ENCODE peak calls at places on chromosomes 16 and 17, in seven cellular contexts. V is BE2C, X is epithelial cell of proximal tubule, R is fibroblast of lung, U is mesothelial cell of epicardium, P is dorsolateral prefrontal cortex, F is RWPE1. B is an unnamed sample.

GRCh38 chr16:90083139-90083538 is 6.0 kb upstream of the PRDM7 start:
- DNase-seq in V (no peak), X (no peak), R (no peak), U (no peak), P (no peak), F (no peak), B (no peak)

GRCh38 chr17:12940699-12941098 is 77.1 kb downstream of the ELAC2 start:
- DNase-seq in V (no peak), X (no peak), R (no peak), U (no peak), P (no peak), F (no peak), B (no peak)

GRCh38 chr17:8057691-8058114 is 18.8 kb downstream of the ALOX15B start:
- DNase-seq in V (peak; percentile 40), X (no peak), R (peak; percentile 67), U (no peak), P (peak; percentile 48), F (peak; percentile 82), B (peak; percentile 79)

GRCh38 chr16:84617068-84617630 is 729 bp downstream of the COTL1 start:
- DNase-seq in V (no peak), X (no peak), R (no peak), U (no peak), P (no peak), F (peak; percentile 45), B (peak; percentile 58)

GRCh38 chr17:42675984-42676423 is 790 bp downstream of the PLEKHH3 start:
- DNase-seq in V (peak; percentile 45), X (no peak), R (peak; percentile 66), U (peak; percentile 77), P (no peak), F (no peak), B (no peak)

GRCh38 chr17:34259151-34259550 is 4.1 kb downstream of the CCL2 start:
- DNase-seq in V (no peak), X (no peak), R (peak; percentile 89), U (no peak), P (no peak), F (no peak), B (no peak)

GRCh38 chr17:76532072-76532651 is 5.3 kb downstream of the CYGB start:
- DNase-seq in V (peak; percentile 5), X (no peak), R (peak; percentile 56), U (no peak), P (no peak), F (peak; percentile 73), B (no peak)

GRCh38 chr16:13621639-13622038 is 298.3 kb upstream of the ERCC4 start:
- DNase-seq in V (no peak), X (no peak), R (no peak), U (no peak), P (no peak), F (no peak), B (no peak)

GRCh38 chr16:80554037-80554436 is 13.2 kb downstream of the DYNLRB2 start:
- DNase-seq in V (no peak), X (no peak), R (no peak), U (no peak), P (no peak), F (no peak), B (no peak)

GRCh38 chr17:13429201-13429600 is 172.5 kb downstream of the HS3ST3A1 start:
- DNase-seq in V (peak; percentile 12), X (no peak), R (peak; percentile 92), U (no peak), P (no peak), F (no peak), B (no peak)

GRCh38 chr17:62652251-62653001 is 25.0 kb downstream of the MRC2 start:
- DNase-seq in V (peak; percentile 43), X (no peak), R (peak; percentile 86), U (no peak), P (no peak), F (no peak), B (peak; percentile 63)

GRCh38 chr17:41687828-41688640 is 651 bp upstream of the EIF1 start:
- DNase-seq in V (peak; percentile 60), X (no peak), R (no peak), U (no peak), P (no peak), F (peak; percentile 37), B (no peak)

GRCh38 chr17:74245145-74245817 is 28.8 kb upstream of the DNAI2 start:
- DNase-seq in V (no peak), X (no peak), R (no peak), U (no peak), P (peak; percentile 93), F (no peak), B (no peak)

GRCh38 chr17:74599531-74599939 is 7.5 kb upstream of the CD300LD start:
- DNase-seq in V (peak; percentile 31), X (no peak), R (no peak), U (no peak), P (no peak), F (peak; percentile 40), B (no peak)

GRCh38 chr17:34133350-34133749 is 121.7 kb upstream of the CCL2 start:
- DNase-seq in V (no peak), X (no peak), R (no peak), U (no peak), P (no peak), F (no peak), B (no peak)

GRCh38 chr17:77728022-77728671 is 230.4 kb upstream of the TNRC6C start:
- DNase-seq in V (peak; percentile 69), X (no peak), R (no peak), U (no peak), P (no peak), F (no peak), B (no peak)

GRCh38 chr16:57735755-57736418 is at the start of gene KATNB1:
- DNase-seq in V (no peak), X (no peak), R (no peak), U (no peak), P (no peak), F (peak; percentile 13), B (no peak)

GRCh38 chr17:49315974-49316570 is 46.0 kb downstream of the ZNF652 start:
- DNase-seq in V (no peak), X (no peak), R (peak; percentile 23), U (no peak), P (no peak), F (no peak), B (no peak)

GRCh38 chr17:77304051-77304745 is 163.4 kb downstream of the SEC14L1 start:
- DNase-seq in V (no peak), X (no peak), R (peak; percentile 33), U (no peak), P (no peak), F (no peak), B (no peak)

GRCh38 chr17:55158439-55158838 is 106.3 kb upstream of the HLF start:
- DNase-seq in V (no peak), X (no peak), R (peak; percentile 51), U (no peak), P (no peak), F (no peak), B (no peak)

GRCh38 chr16:53773150-53773846 is 69.3 kb downstream of the FTO start:
- DNase-seq in V (peak; percentile 46), X (peak; percentile 99), R (peak; percentile 81), U (no peak), P (no peak), F (peak; percentile 66), B (peak; percentile 27)

GRCh38 chr17:62111562-62112180 is 46.6 kb upstream of the MED13 start:
- DNase-seq in V (no peak), X (no peak), R (no peak), U (no peak), P (no peak), F (no peak), B (no peak)

GRCh38 chr17:6901086-6901485 is 69.6 kb upstream of the TEKT1 start:
- DNase-seq in V (no peak), X (no peak), R (no peak), U (no peak), P (no peak), F (no peak), B (no peak)

GRCh38 chr17:80034654-80034976 is 1.1 kb downstream of the TBC1D16 start:
- DNase-seq in V (no peak), X (no peak), R (no peak), U (no peak), P (no peak), F (no peak), B (no peak)

GRCh38 chr17:45144199-45145034 is 3.9 kb upstream of the HEXIM1 start:
- DNase-seq in V (no peak), X (no peak), R (no peak), U (no peak), P (no peak), F (no peak), B (peak; percentile 58)

GRCh38 chr17:58328195-58329034 is at the start of gene TSPOAP1:
- DNase-seq in V (peak; percentile 76), X (no peak), R (no peak), U (no peak), P (peak; percentile 83), F (no peak), B (peak; percentile 82)

GRCh38 chr17:75241502-75241901 is 19.9 kb downstream of the GGA3 start:
- DNase-seq in V (no peak), X (no peak), R (no peak), U (no peak), P (no peak), F (no peak), B (no peak)

GRCh38 chr17:40063034-40063765 is 435 bp downstream of the THRA start:
- DNase-seq in V (peak; percentile 31), X (no peak), R (no peak), U (peak; percentile 55), P (no peak), F (no peak), B (peak; percentile 68)

GRCh38 chr17:31570231-31570630 is 178.8 kb downstream of the RAB11FIP4 start:
- DNase-seq in V (no peak), X (no peak), R (no peak), U (no peak), P (no peak), F (no peak), B (no peak)

GRCh38 chr17:61316633-61317032 is 83.0 kb upstream of the TBX2 start:
- DNase-seq in V (no peak), X (no peak), R (no peak), U (no peak), P (no peak), F (no peak), B (no peak)

GRCh38 chr17:68057531-68057952 is 22.0 kb downstream of the KPNA2 start:
- DNase-seq in V (peak; percentile 27), X (no peak), R (no peak), U (no peak), P (no peak), F (no peak), B (no peak)
- TF ChIP-seq CTCF in V (peak; percentile 57), X (peak; percentile 66), R (peak; percentile 50), U (no peak), P (peak; percentile 32), F (peak; percentile 32), B (peak; percentile 22)

GRCh38 chr16:18983565-18984424 is at the start of gene TMC7:
- DNase-seq in V (peak; percentile 96), X (no peak), R (peak; percentile 83), U (peak; percentile 94), P (peak; percentile 93), F (peak; percentile 86), B (peak; percentile 68)
- TF ChIP-seq CTCF in V (peak; percentile 79), X (peak; percentile 86), R (peak; percentile 76), U (peak; percentile 59), P (peak; percentile 87), F (peak; percentile 97), B (peak; percentile 32)

GRCh38 chr16:2764718-2765117 is 12.3 kb downstream of the SRRM2 start:
- DNase-seq in V (no peak), X (no peak), R (no peak), U (no peak), P (no peak), F (no peak), B (no peak)
- TF ChIP-seq CTCF in V (no peak), X (peak; percentile 20), R (no peak), U (no peak), P (no peak), F (no peak), B (no peak)

GRCh38 chr16:68115851-68116250 is 30.7 kb downstream of the NFATC3 start:
- DNase-seq in V (no peak), X (no peak), R (no peak), U (no peak), P (no peak), F (no peak), B (no peak)
- TF ChIP-seq CTCF in V (no peak), X (no peak), R (no peak), U (no peak), P (no peak), F (no peak), B (no peak)

B was measured in GM13976.